ENCODE peak calls at places on chromosomes 4 and X, in four cellular contexts. Y, Z, J and T are unnamed samples.

GRCh38 chr4:44150091-44150576 is 298.5 kb downstream of the KCTD8 start:
- DNase-seq in Y (no peak), Z (no peak), J (no peak), T (peak; percentile 12)

GRCh38 chr4:8262637-8263322 is 6.8 kb upstream of the HTRA3 start:
- DNase-seq in Y (no peak), J (no peak), Z (no peak), T (no peak)

GRCh38 chrX:2928127-2928582 is 984 bp downstream of the ARSD start:
- DNase-seq in Y (peak; percentile 87), J (peak; percentile 80), Z (no peak), T (no peak)

GRCh38 chrX:155767101-155767878 is 113.9 kb upstream of the VAMP7 start:
- DNase-seq in J (peak; percentile 25), Z (peak; percentile 35), Y (peak; percentile 53), T (peak; percentile 77)

GRCh38 chr4:86896596-86896995 is 4.4 kb upstream of the C4orf36 start:
- DNase-seq in Z (no peak), J (peak; percentile 32), Y (no peak), T (peak; percentile 52)

GRCh38 chrX:105191878-105192277 is 28.6 kb downstream of the TEX13A start:
- DNase-seq in Y (no peak), J (peak; percentile 8), Z (no peak), T (peak; percentile 23)

GRCh38 chr4:76260571-76260970 is 9.1 kb downstream of the FAM47E start:
- DNase-seq in J (no peak), Y (no peak), Z (no peak), T (no peak)

GRCh38 chr4:83862471-83862870 is 326.6 kb downstream of the GPAT3 start:
- DNase-seq in J (no peak), Z (no peak), Y (peak; percentile 57), T (no peak)

GRCh38 chr4:100188829-100189228 is 1.4 kb downstream of the DDIT4L start:
- DNase-seq in J (no peak), Y (no peak), Z (no peak), T (no peak)

GRCh38 chrX:96837808-96838207 is 45.9 kb upstream of the RPA4 start:
- DNase-seq in Z (no peak), J (no peak), Y (no peak), T (peak; percentile 10)

GRCh38 chr4:7206385-7206784 is 14.0 kb downstream of the SORCS2 start:
- DNase-seq in Y (peak; percentile 79), Z (no peak), J (no peak), T (peak; percentile 78)

GRCh38 chrX:39164212-39164611 is 363.0 kb downstream of the MID1IP1 start:
- DNase-seq in Z (no peak), Y (no peak), J (no peak), T (no peak)

GRCh38 chrX:9195199-9195880 is 161.4 kb upstream of the FAM9B start:
- DNase-seq in Y (no peak), J (no peak), Z (no peak), T (no peak)

GRCh38 chrX:3017492-3017891 is 11.1 kb downstream of the ARSH start:
- DNase-seq in J (no peak), Y (no peak), Z (no peak), T (no peak)

GRCh38 chrX:19728915-19729314 is 158.5 kb downstream of the SH3KBP1 start:
- DNase-seq in J (no peak), Y (no peak), Z (no peak), T (no peak)

GRCh38 chr4:62434921-62435320 is 1234.8 kb downstream of the ADGRL3 start:
- DNase-seq in J (no peak), Z (no peak), Y (no peak), T (no peak)

GRCh38 chr4:32748498-32748897 is 2028.3 kb downstream of the PCDH7 start:
- DNase-seq in J (no peak), Y (peak; percentile 19), Z (no peak), T (peak; percentile 14)

GRCh38 chr4:81454498-81454897 is 17.2 kb downstream of the RASGEF1B start:
- DNase-seq in Y (no peak), Z (no peak), J (no peak), T (no peak)

GRCh38 chrX:85107407-85107806 is 103.7 kb downstream of the APOOL start:
- DNase-seq in Y (no peak), Z (no peak), J (no peak), T (peak; percentile 64)

GRCh38 chr4:8836664-8837171 is 34.9 kb downstream of the HMX1 start:
- DNase-seq in Y (peak; percentile 59), Z (no peak), J (no peak), T (no peak)

GRCh38 chr4:58808817-58809216 is 1698.6 kb upstream of the IGFBP7 start:
- DNase-seq in Y (no peak), Z (no peak), J (no peak), T (no peak)

GRCh38 chr4:184284742-184285141 is 67.1 kb upstream of the ENPP6 start:
- DNase-seq in Y (no peak), Z (no peak), J (no peak), T (no peak)

GRCh38 chrX:82466994-82467393 is 1041.1 kb upstream of the POU3F4 start:
- DNase-seq in Z (no peak), Y (no peak), J (no peak), T (no peak)

GRCh38 chr4:52560844-52561280 is 98.2 kb downstream of the USP46 start:
- DNase-seq in J (no peak), Y (no peak), Z (peak; percentile 70), T (peak; percentile 77)

GRCh38 chrX:119374736-119375135 is 24.4 kb upstream of the SLC25A43 start:
- DNase-seq in Y (no peak), J (no peak), Z (peak; percentile 13), T (peak; percentile 68)

GRCh38 chr4:121728798-121729226 is 32.0 kb upstream of the ANXA5 start:
- DNase-seq in Z (peak; percentile 74), Y (no peak), J (no peak), T (peak; percentile 74)

GRCh38 chrX:153773218-153773611 is 7.6 kb upstream of the SRPK3 start:
- DNase-seq in J (no peak), Y (peak; percentile 24), Z (no peak), T (no peak)

GRCh38 chr4:181674315-181674714 is 568.9 kb upstream of the TENM3 start:
- DNase-seq in Y (no peak), J (no peak), Z (peak; percentile 86), T (peak; percentile 92)

GRCh38 chr4:16264798-16265197 is 38.5 kb upstream of the TAPT1 start:
- DNase-seq in Y (no peak), Z (peak; percentile 10), J (peak; percentile 49), T (peak; percentile 65)

GRCh38 chr4:90727938-90728337 is 600.7 kb downstream of the CCSER1 start:
- DNase-seq in Z (no peak), J (no peak), Y (no peak), T (no peak)

GRCh38 chr4:17577660-17578481 is 873 bp downstream of the LAP3 start:
- DNase-seq in Y (peak; percentile 88), J (peak; percentile 77), Z (no peak), T (peak; percentile 32)
- TF ChIP-seq CTCF in Y (no peak), J (no peak), Z (no peak), T (no peak)

DNA sequence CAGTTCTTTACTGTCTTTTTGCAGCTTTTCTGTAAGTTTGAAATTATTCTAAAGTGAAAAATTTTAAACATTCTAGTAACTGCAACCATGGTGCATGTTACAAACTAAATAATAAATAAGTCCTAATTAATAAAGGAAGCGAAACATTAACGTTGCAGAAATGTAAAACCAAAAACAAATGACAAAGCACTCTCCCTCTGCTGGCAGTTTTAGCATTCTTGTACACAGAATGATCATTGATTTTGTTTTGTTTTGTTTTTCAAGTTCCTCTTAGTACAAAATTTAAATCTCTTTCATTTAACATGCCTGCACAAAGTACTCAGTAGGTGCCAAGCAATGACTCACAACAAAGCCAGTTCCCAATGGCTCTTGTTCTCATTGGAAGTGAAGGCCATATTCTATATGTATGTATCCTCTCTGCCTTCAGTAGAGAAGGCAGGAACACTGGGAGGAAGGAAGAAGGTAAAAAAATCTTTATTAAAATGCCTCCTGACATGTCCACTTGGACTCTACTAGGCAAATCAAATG is 13.7 kb upstream of the TMSB4X start:
- DNase-seq in Z (no peak), Y (no peak), J (no peak), T (peak; percentile 41)
- H3K4me3 ChIP-seq in Z (no peak overlapping the region), Y (no peak overlapping the region), J (no peak overlapping the region), T (no peak overlapping the region)

GRCh38 chr4:104693601-104694201 is 199.0 kb upstream of the CXXC4 start:
- DNase-seq in J (peak; percentile 11), Y (no peak), Z (no peak), T (peak; percentile 47)
- TF ChIP-seq CTCF in J (peak; percentile 82), Y (peak; percentile 31), Z (no peak), T (peak; percentile 54)

GRCh38 chrX:69165116-69165651 is at the start of gene PJA1:
- DNase-seq in Z (peak; percentile 14), Y (peak; percentile 89), J (peak; percentile 88), T (peak; percentile 54)

GRCh38 chrX:69161371-69161770 is 3.9 kb downstream of the PJA1 start:
- DNase-seq in J (no peak), Z (no peak), Y (no peak), T (no peak)

GRCh38 chrX:69161786-69162349 is 3.4 kb downstream of the PJA1 start:
- DNase-seq in J (no peak), Y (no peak), Z (no peak), T (no peak)

GRCh38 chrX:69162466-69162865 is 2.8 kb downstream of the PJA1 start:
- DNase-seq in Y (no peak), Z (no peak), J (no peak), T (no peak)

GRCh38 chrX:69163936-69164741 is 1.1 kb downstream of the PJA1 start:
- DNase-seq in Y (peak; percentile 69), J (peak; percentile 79), Z (no peak), T (no peak)
- H3K4me3 ChIP-seq in Y (peak overlapping the region; percentile 43), J (peak overlapping the region; percentile 68), Z (peak overlapping the region; percentile 77), T (peak overlapping the region; percentile 67)